ENCODE peak calls at places on chromosomes 7 and 10, in ten cellular contexts. S, B, Y, A, C, Z, E, P, U and X are unnamed samples.

GRCh38 chr10:61835909-61836232 is 65.6 kb upstream of the ARID5B start:
- DNase-seq in Y (no peak), B (peak), U (no peak), C (no peak), S (peak), P (no peak), A (no peak), Z (no peak), E (no peak), X (no peak)

GRCh38 chr10:110860576-110861241 is 11.0 kb upstream of the PDCD4 start:
- DNase-seq in B (no peak), S (no peak), E (peak), A (no peak), P (no peak), C (no peak), Y (peak), Z (no peak), U (peak), X (no peak)

GRCh38 chr10:57696641-57697040 is 571.1 kb downstream of the IPMK start:
- DNase-seq in C (no peak), A (no peak), P (no peak), U (no peak), B (peak), Z (peak), E (no peak), Y (no peak), S (peak), X (peak)

GRCh38 chr7:24283559-24283899 is 461 bp upstream of the NPY start:
- DNase-seq in B (no peak), P (no peak), E (no peak), Z (no peak), Y (no peak), C (no peak), U (no peak), S (no peak), A (no peak), X (no peak)

GRCh38 chr7:66162622-66163021 is 42.5 kb upstream of the TPST1 start:
- DNase-seq in A (no peak), P (no peak), Y (no peak), Z (no peak), S (no peak), E (no peak), B (no peak), U (no peak), C (no peak), X (no peak)

GRCh38 chr7:150852371-150852905 is at the start of gene AOC1:
- DNase-seq in U (no peak), Y (peak), P (no peak), C (no peak), S (no peak), A (no peak), B (no peak), Z (no peak), E (no peak), X (no peak)

GRCh38 chr10:122499491-122499941 is 38.2 kb downstream of the HTRA1 start:
- DNase-seq in U (no peak), A (peak), C (no peak), E (no peak), S (peak), P (no peak), Y (peak), Z (no peak), B (no peak), X (no peak)

GRCh38 chr10:12811725-12812310 is 189.7 kb downstream of the CCDC3 start:
- DNase-seq in P (no peak), B (no peak), E (no peak), S (no peak), Y (no peak), U (no peak), A (no peak), C (no peak), Z (no peak), X (no peak)

GRCh38 chr10:74875966-74876365 is 49.6 kb downstream of the KAT6B start:
- DNase-seq in P (no peak), C (no peak), S (no peak), B (no peak), A (no peak), Z (no peak), E (no peak), U (no peak), Y (peak), X (no peak)

GRCh38 chr7:32670105-32670504 is 174.8 kb downstream of the AVL9 start:
- DNase-seq in E (no peak), P (no peak), Z (peak), B (peak), C (no peak), A (no peak), U (no peak), S (peak), Y (peak), X (no peak)

GRCh38 chr7:155247479-155248365 is 50.0 kb upstream of the INSIG1 start:
- DNase-seq in Z (no peak), U (no peak), B (no peak), A (no peak), Y (no peak), S (peak), P (no peak), E (no peak), C (no peak), X (no peak)

GRCh38 chr10:99843310-99843709 is 60.9 kb downstream of the ABCC2 start:
- DNase-seq in A (no peak), S (peak), U (no peak), Y (no peak), P (no peak), E (no peak), C (no peak), Z (no peak), B (peak), X (no peak)

GRCh38 chr10:115827180-115827579 is 445.8 kb downstream of the GFRA1 start:
- DNase-seq in P (no peak), Y (no peak), E (no peak), C (no peak), B (peak), Z (no peak), A (no peak), S (peak), U (no peak), X (no peak)

GRCh38 chr10:71778071-71778470 is 4.8 kb upstream of the VSIR start:
- DNase-seq in P (no peak), B (no peak), Y (no peak), E (no peak), S (no peak), C (no peak), Z (no peak), A (no peak), U (no peak), X (no peak)

GRCh38 chr7:48209004-48209600 is 37.8 kb downstream of the ABCA13 start:
- DNase-seq in B (no peak), P (no peak), A (no peak), C (no peak), U (no peak), S (no peak), Y (no peak), E (no peak), Z (no peak), X (no peak)

GRCh38 chr7:157854066-157854891 is 517.5 kb downstream of the DNAJB6 start:
- DNase-seq in C (peak), U (peak), A (no peak), Z (no peak), P (no peak), E (no peak), B (no peak), Y (peak), S (peak), X (no peak)

GRCh38 chr7:87599336-87599735 is 1.3 kb downstream of the ABCB1 start:
- DNase-seq in U (peak), A (no peak), Z (no peak), Y (peak), C (no peak), B (no peak), S (no peak), P (no peak), E (peak), X (no peak)

GRCh38 chr7:128141683-128142195 is 99.3 kb upstream of the LEP start:
- DNase-seq in A (no peak), Z (no peak), C (no peak), S (no peak), Y (no peak), U (no peak), B (no peak), P (no peak), E (no peak), X (no peak)

GRCh38 chr10:18980084-18980629 is 68.4 kb upstream of the MALRD1 start:
- DNase-seq in P (no peak), C (no peak), Z (no peak), E (no peak), U (no peak), A (no peak), S (no peak), Y (no peak), B (no peak), X (no peak)

GRCh38 chr7:154776350-154776749 is 226.6 kb downstream of the PAXIP1 start:
- DNase-seq in S (no peak), P (no peak), Z (no peak), B (no peak), C (no peak), U (no peak), E (no peak), A (no peak), Y (no peak), X (no peak)

GRCh38 chr7:158997110-158997453 is 140.7 kb downstream of the DYNC2I1 start:
- DNase-seq in P (no peak), Z (no peak), C (no peak), U (no peak), S (no peak), A (no peak), E (no peak), B (no peak), Y (no peak), X (no peak)
- H3K4me3 ChIP-seq in P (peak), Z (no peak), C (peak), U (no peak), S (no peak), A (no peak), E (no peak), B (no peak), Y (no peak), X (no peak)

GRCh38 chr10:129891806-129892205 is 72.3 kb downstream of the EBF3 start:
- DNase-seq in S (no peak), A (no peak), Y (no peak), B (no peak), U (no peak), Z (no peak), E (no peak), C (no peak), P (no peak), X (no peak)

GRCh38 chr10:129893690-129894089 is 70.4 kb downstream of the EBF3 start:
- DNase-seq in B (no peak), Z (no peak), C (no peak), U (no peak), E (no peak), S (no peak), P (no peak), Y (no peak), A (no peak), X (no peak)

GRCh38 chr10:129892571-129893045 is 71.5 kb downstream of the EBF3 start:
- DNase-seq in E (no peak), Z (no peak), B (no peak), P (no peak), A (no peak), S (no peak), U (no peak), C (no peak), Y (no peak), X (no peak)

GRCh38 chr10:129896231-129897150 is 67.6 kb downstream of the EBF3 start:
- DNase-seq in E (no peak), B (no peak), P (no peak), A (no peak), U (no peak), Y (no peak), C (no peak), S (no peak), Z (no peak), X (no peak)

DNA sequence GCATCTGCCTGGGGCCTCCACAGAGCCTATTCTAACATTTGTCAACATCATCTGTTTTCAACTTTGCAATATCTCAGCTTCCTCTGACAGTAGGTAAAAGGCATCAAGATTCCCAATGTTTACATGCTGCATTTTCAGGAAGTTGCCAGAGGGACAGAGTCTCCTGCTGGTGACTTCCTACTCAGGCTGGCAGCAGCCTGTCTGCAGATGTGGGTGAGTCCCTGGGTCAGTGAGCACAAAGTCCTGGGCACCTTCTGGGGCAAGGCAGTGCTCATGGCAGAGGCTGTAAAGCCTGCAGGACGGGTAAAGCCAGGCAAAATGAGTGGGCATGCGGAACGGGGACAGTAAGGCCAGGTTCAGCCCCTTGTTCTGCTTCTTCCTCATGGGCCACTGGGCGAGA is 69.4 kb downstream of the EBF3 start:
- DNase-seq in B (no peak), C (no peak), E (no peak), S (no peak), U (no peak), Y (no peak), P (no peak), A (no peak), Z (no peak), X (no peak)
- TF ChIP-seq CTCF in B (no peak), C (no peak), E (no peak), S (no peak), U (no peak), Y (no peak), P (no peak), A (no peak), Z (no peak), X (no peak)

GRCh38 chr7:79789584-79790345 is 336.3 kb upstream of the MAGI2 start:
- DNase-seq in E (no peak), B (peak), U (no peak), C (no peak), Y (no peak), A (no peak), S (peak), P (no peak), Z (peak), X (no peak)
- H3K4me3 ChIP-seq in E (no peak), B (no peak), U (no peak), C (no peak), Y (no peak), A (no peak), S (no peak), P (no peak), Z (no peak), X (no peak)

GRCh38 chr7:21497072-21497471 is 45.8 kb upstream of the DNAH11 start:
- DNase-seq in Z (peak), A (no peak), Y (no peak), U (no peak), C (no peak), S (peak), P (no peak), B (no peak), E (no peak), X (peak)
- TF ChIP-seq CTCF in Z (peak), A (no peak), Y (no peak), U (no peak), C (no peak), S (peak), P (no peak), B (peak), E (no peak), X (peak)